ENCODE peak calls at places on chromosomes 7 and 10, in nine cellular contexts. One of them, this sample, is unnamed.

GRCh38 chr7:150378115-150378852 is 846 bp upstream of the ZNF775 start:
- DNase-seq in cardiac muscle cell: peak; percentile 68
- DNase-seq in progenitor cell of endocrine pancreas: peak; percentile 47
- DNase-seq in T-helper 1 cell: peak; percentile 46
- DNase-seq in LoVo: peak; percentile 85
- DNase-seq in left lung: no peak
- DNase-seq in activated CD8-positive, alpha-beta memory T cell treated with anti-CD3 and anti-CD28 coated beads, Interleukin-2, amount 50 U/mL, for 48 hours: peak; percentile 69
- DNase-seq in AG08395: peak; percentile 69
- DNase-seq in activated CD4-positive, alpha-beta T cell treated with anti-CD3 and anti-CD28 coated beads, Interleukin-2, amount 50 U/mL, for 4 hours: no peak
- DNase-seq in this sample: peak; percentile 75

GRCh38 chr7:13903997-13904396 is 85.5 kb downstream of the ETV1 start:
- DNase-seq in AG08395: peak; percentile 37
- DNase-seq in LoVo: no peak
- DNase-seq in T-helper 1 cell: no peak
- DNase-seq in progenitor cell of endocrine pancreas: no peak
- DNase-seq in cardiac muscle cell: no peak
- DNase-seq in activated CD4-positive, alpha-beta T cell treated with anti-CD3 and anti-CD28 coated beads, Interleukin-2, amount 50 U/mL, for 4 hours: no peak
- DNase-seq in left lung: no peak
- DNase-seq in activated CD8-positive, alpha-beta memory T cell treated with anti-CD3 and anti-CD28 coated beads, Interleukin-2, amount 50 U/mL, for 48 hours: no peak
- DNase-seq in this sample: no peak

GRCh38 chr10:101222683-101223273 is 6.5 kb downstream of the LBX1 start:
- DNase-seq in cardiac muscle cell: no peak
- DNase-seq in left lung: peak; percentile 85
- DNase-seq in T-helper 1 cell: no peak
- DNase-seq in activated CD8-positive, alpha-beta memory T cell treated with anti-CD3 and anti-CD28 coated beads, Interleukin-2, amount 50 U/mL, for 48 hours: no peak
- DNase-seq in activated CD4-positive, alpha-beta T cell treated with anti-CD3 and anti-CD28 coated beads, Interleukin-2, amount 50 U/mL, for 4 hours: no peak
- DNase-seq in AG08395: no peak
- DNase-seq in LoVo: no peak
- DNase-seq in progenitor cell of endocrine pancreas: no peak
- DNase-seq in this sample: no peak

GRCh38 chr7:28621369-28621807 is 209.1 kb downstream of the CREB5 start:
- DNase-seq in left lung: no peak
- DNase-seq in activated CD8-positive, alpha-beta memory T cell treated with anti-CD3 and anti-CD28 coated beads, Interleukin-2, amount 50 U/mL, for 48 hours: no peak
- DNase-seq in AG08395: no peak
- DNase-seq in progenitor cell of endocrine pancreas: no peak
- DNase-seq in T-helper 1 cell: no peak
- DNase-seq in activated CD4-positive, alpha-beta T cell treated with anti-CD3 and anti-CD28 coated beads, Interleukin-2, amount 50 U/mL, for 4 hours: no peak
- DNase-seq in cardiac muscle cell: no peak
- DNase-seq in LoVo: no peak
- DNase-seq in this sample: peak; percentile 15

GRCh38 chr7:83429493-83429892 is 219.4 kb downstream of the SEMA3E start:
- DNase-seq in AG08395: no peak
- DNase-seq in T-helper 1 cell: no peak
- DNase-seq in left lung: no peak
- DNase-seq in progenitor cell of endocrine pancreas: no peak
- DNase-seq in cardiac muscle cell: no peak
- DNase-seq in activated CD4-positive, alpha-beta T cell treated with anti-CD3 and anti-CD28 coated beads, Interleukin-2, amount 50 U/mL, for 4 hours: no peak
- DNase-seq in activated CD8-positive, alpha-beta memory T cell treated with anti-CD3 and anti-CD28 coated beads, Interleukin-2, amount 50 U/mL, for 48 hours: no peak
- DNase-seq in LoVo: no peak
- DNase-seq in this sample: no peak

GRCh38 chr10:119817991-119818888 is 54.4 kb downstream of the MCMBP start:
- DNase-seq in activated CD4-positive, alpha-beta T cell treated with anti-CD3 and anti-CD28 coated beads, Interleukin-2, amount 50 U/mL, for 4 hours: no peak
- DNase-seq in LoVo: no peak
- DNase-seq in left lung: peak; percentile 84
- DNase-seq in T-helper 1 cell: peak; percentile 6
- DNase-seq in cardiac muscle cell: peak; percentile 86
- DNase-seq in progenitor cell of endocrine pancreas: peak; percentile 95
- DNase-seq in activated CD8-positive, alpha-beta memory T cell treated with anti-CD3 and anti-CD28 coated beads, Interleukin-2, amount 50 U/mL, for 48 hours: no peak
- DNase-seq in AG08395: peak; percentile 54
- DNase-seq in this sample: peak; percentile 51

GRCh38 chr10:113335603-113336002 is 217.2 kb upstream of the HABP2 start:
- DNase-seq in LoVo: no peak
- DNase-seq in cardiac muscle cell: peak; percentile 35
- DNase-seq in T-helper 1 cell: no peak
- DNase-seq in AG08395: peak; percentile 31
- DNase-seq in left lung: no peak
- DNase-seq in progenitor cell of endocrine pancreas: no peak
- DNase-seq in activated CD8-positive, alpha-beta memory T cell treated with anti-CD3 and anti-CD28 coated beads, Interleukin-2, amount 50 U/mL, for 48 hours: no peak
- DNase-seq in activated CD4-positive, alpha-beta T cell treated with anti-CD3 and anti-CD28 coated beads, Interleukin-2, amount 50 U/mL, for 4 hours: no peak
- DNase-seq in this sample: no peak

GRCh38 chr7:157979631-157980340 is 607.8 kb downstream of the PTPRN2 start:
- DNase-seq in progenitor cell of endocrine pancreas: peak; percentile 24
- DNase-seq in AG08395: no peak
- DNase-seq in left lung: no peak
- DNase-seq in activated CD8-positive, alpha-beta memory T cell treated with anti-CD3 and anti-CD28 coated beads, Interleukin-2, amount 50 U/mL, for 48 hours: no peak
- DNase-seq in activated CD4-positive, alpha-beta T cell treated with anti-CD3 and anti-CD28 coated beads, Interleukin-2, amount 50 U/mL, for 4 hours: no peak
- DNase-seq in cardiac muscle cell: no peak
- DNase-seq in T-helper 1 cell: no peak
- DNase-seq in LoVo: no peak
- DNase-seq in this sample: no peak

GRCh38 chr10:101067356-101068083 is 5.7 kb downstream of the KAZALD1 start:
- DNase-seq in activated CD4-positive, alpha-beta T cell treated with anti-CD3 and anti-CD28 coated beads, Interleukin-2, amount 50 U/mL, for 4 hours: peak; percentile 69
- DNase-seq in activated CD8-positive, alpha-beta memory T cell treated with anti-CD3 and anti-CD28 coated beads, Interleukin-2, amount 50 U/mL, for 48 hours: peak; percentile 88
- DNase-seq in AG08395: peak; percentile 76
- DNase-seq in cardiac muscle cell: peak; percentile 87
- DNase-seq in T-helper 1 cell: peak; percentile 79
- DNase-seq in left lung: peak; percentile 84
- DNase-seq in progenitor cell of endocrine pancreas: peak; percentile 72
- DNase-seq in LoVo: peak; percentile 85
- DNase-seq in this sample: peak; percentile 85

GRCh38 chr10:70035531-70035930 is 17.1 kb upstream of the MACROH2A2 start:
- DNase-seq in activated CD4-positive, alpha-beta T cell treated with anti-CD3 and anti-CD28 coated beads, Interleukin-2, amount 50 U/mL, for 4 hours: no peak
- DNase-seq in progenitor cell of endocrine pancreas: no peak
- DNase-seq in left lung: no peak
- DNase-seq in activated CD8-positive, alpha-beta memory T cell treated with anti-CD3 and anti-CD28 coated beads, Interleukin-2, amount 50 U/mL, for 48 hours: no peak
- DNase-seq in LoVo: no peak
- DNase-seq in AG08395: no peak
- DNase-seq in T-helper 1 cell: no peak
- DNase-seq in cardiac muscle cell: no peak
- DNase-seq in this sample: peak; percentile 36

GRCh38 chr10:16644146-16644545 is 122.5 kb upstream of the C1QL3 start:
- DNase-seq in left lung: no peak
- DNase-seq in progenitor cell of endocrine pancreas: no peak
- DNase-seq in activated CD8-positive, alpha-beta memory T cell treated with anti-CD3 and anti-CD28 coated beads, Interleukin-2, amount 50 U/mL, for 48 hours: no peak
- DNase-seq in activated CD4-positive, alpha-beta T cell treated with anti-CD3 and anti-CD28 coated beads, Interleukin-2, amount 50 U/mL, for 4 hours: no peak
- DNase-seq in T-helper 1 cell: peak; percentile 20
- DNase-seq in cardiac muscle cell: no peak
- DNase-seq in LoVo: peak; percentile 59
- DNase-seq in AG08395: no peak
- DNase-seq in this sample: no peak

GRCh38 chr7:155593455-155594162 is 47.2 kb upstream of the CNPY1 start:
- DNase-seq in activated CD4-positive, alpha-beta T cell treated with anti-CD3 and anti-CD28 coated beads, Interleukin-2, amount 50 U/mL, for 4 hours: no peak
- DNase-seq in left lung: no peak
- DNase-seq in T-helper 1 cell: no peak
- DNase-seq in LoVo: no peak
- DNase-seq in cardiac muscle cell: no peak
- DNase-seq in activated CD8-positive, alpha-beta memory T cell treated with anti-CD3 and anti-CD28 coated beads, Interleukin-2, amount 50 U/mL, for 48 hours: no peak
- DNase-seq in AG08395: no peak
- DNase-seq in progenitor cell of endocrine pancreas: no peak
- DNase-seq in this sample: no peak